ENCODE peak calls at places on chromosome 11, in five cellular contexts. U, F, N, E and G are unnamed samples.

GRCh38 chr11:16607675-16608644 is 130.5 kb upstream of the C11orf58 start:
- DNase-seq in N (peak; percentile 51), E (no peak), F (peak; percentile 90), U (no peak), G (peak; percentile 70)

GRCh38 chr11:74326665-74327064 is 15.2 kb upstream of the P4HA3 start:
- DNase-seq in E (no peak), F (no peak), U (no peak), N (no peak), G (no peak)

GRCh38 chr11:73359341-73359740 is 16.9 kb upstream of the RELT start:
- DNase-seq in N (no peak), E (no peak), F (no peak), U (no peak), G (no peak)

GRCh38 chr11:113828186-113828585 is 47.2 kb downstream of the USP28 start:
- DNase-seq in E (no peak), U (no peak), F (no peak), N (no peak), G (no peak)

GRCh38 chr11:57800444-57801184 is 39.0 kb downstream of the CTNND1 start:
- DNase-seq in N (no peak), U (no peak), F (peak; percentile 83), E (no peak), G (peak; percentile 84)

GRCh38 chr11:116946414-116946813 is 109.0 kb upstream of the APOA1 start:
- DNase-seq in N (no peak), E (no peak), U (no peak), F (no peak), G (peak; percentile 49)

GRCh38 chr11:86183694-86184093 is 60.9 kb upstream of the EED start:
- DNase-seq in N (no peak), F (no peak), E (no peak), U (no peak), G (no peak)

GRCh38 chr11:47106839-47107520 is 69.7 kb downstream of the ARFGAP2 start:
- DNase-seq in E (no peak), F (peak; percentile 39), N (no peak), U (no peak), G (no peak)

GRCh38 chr11:113570906-113571305 is 95.7 kb upstream of the DRD2 start:
- DNase-seq in U (no peak), F (no peak), N (no peak), E (no peak), G (no peak)

GRCh38 chr11:16271258-16271657 is 85.1 kb downstream of the SOX6 start:
- DNase-seq in U (no peak), F (no peak), N (no peak), E (no peak), G (no peak)

GRCh38 chr11:66362481-66363147 is 8.9 kb downstream of the SLC29A2 start:
- DNase-seq in F (no peak), U (no peak), E (no peak), N (no peak), G (no peak)

GRCh38 chr11:100849009-100849913 is 162.2 kb downstream of the ARHGAP42 start:
- DNase-seq in E (no peak), U (no peak), N (no peak), F (no peak), G (no peak)

GRCh38 chr11:129041611-129042018 is 98.9 kb upstream of the TP53AIP1 start:
- DNase-seq in E (no peak), U (no peak), F (no peak), N (no peak), G (no peak)

GRCh38 chr11:19980957-19981669 is 179.2 kb downstream of the DBX1 start:
- DNase-seq in F (no peak), U (no peak), N (no peak), E (no peak), G (no peak)

GRCh38 chr11:29093416-29093815 is 923.4 kb downstream of the KCNA4 start:
- DNase-seq in N (no peak), E (no peak), F (no peak), U (no peak), G (no peak)

GRCh38 chr11:100980156-100980555 is 149.5 kb downstream of the PGR start:
- DNase-seq in E (no peak), U (no peak), F (peak; percentile 22), N (no peak), G (peak; percentile 2)

GRCh38 chr11:78564037-78564888 is 10.4 kb downstream of the NARS2 start:
- DNase-seq in U (no peak), N (no peak), E (no peak), F (peak; percentile 72), G (peak; percentile 35)

GRCh38 chr11:67436459-67437081 is 912 bp downstream of the PTPRCAP start:
- DNase-seq in N (no peak), F (no peak), E (no peak), U (no peak), G (peak; percentile 82)

GRCh38 chr11:75997273-75997552 is 182.2 kb downstream of the UVRAG start:
- DNase-seq in E (no peak), U (no peak), F (no peak), N (no peak), G (no peak)

GRCh38 chr11:5591613-5592012 is 4.8 kb upstream of the TRIM6 start:
- DNase-seq in N (no peak), E (no peak), U (no peak), F (no peak), G (no peak)

GRCh38 chr11:71342951-71343827 is 90.8 kb upstream of the SHANK2 start:
- DNase-seq in U (no peak), N (peak; percentile 57), E (no peak), F (peak; percentile 72), G (peak; percentile 49)

GRCh38 chr11:12963789-12964536 is 45.2 kb upstream of the RASSF10 start:
- DNase-seq in N (peak; percentile 59), F (peak; percentile 86), U (no peak), E (peak; percentile 90), G (peak; percentile 79)

GRCh38 chr11:2837096-2837601 is 48.4 kb downstream of the CDKN1C start:
- DNase-seq in E (no peak), N (peak; percentile 83), U (no peak), F (peak; percentile 87), G (peak; percentile 72)

GRCh38 chr11:65643971-65644370 is 6.1 kb downstream of the SIPA1 start:
- DNase-seq in E (no peak), N (no peak), U (no peak), F (no peak), G (no peak)

GRCh38 chr11:96033054-96033453 is 109.1 kb upstream of the MTMR2 start:
- DNase-seq in E (no peak), F (no peak), N (no peak), U (no peak), G (no peak)

GRCh38 chr11:110219011-110219785 is 77.2 kb downstream of the RDX start:
- DNase-seq in U (no peak), F (no peak), N (no peak), E (no peak), G (no peak)

GRCh38 chr11:70192666-70193410 is 10.3 kb upstream of the FADD start:
- DNase-seq in F (no peak), U (peak; percentile 34), E (no peak), N (no peak), G (no peak)

GRCh38 chr11:86577663-86578636 is 94.5 kb downstream of the ME3 start:
- DNase-seq in U (no peak), N (peak; percentile 53), E (peak; percentile 92), F (no peak), G (no peak)

GRCh38 chr11:44036811-44037657 is 10.7 kb upstream of the ACCSL start:
- DNase-seq in U (peak; percentile 64), F (peak; percentile 94), N (peak; percentile 80), E (peak; percentile 93), G (peak; percentile 88)

GRCh38 chr11:43367382-43368178 is 8.9 kb downstream of the TTC17 start:
- DNase-seq in E (no peak), N (no peak), U (no peak), F (no peak), G (peak; percentile 70)

GRCh38 chr11:120715239-120715638 is 203.7 kb downstream of the GRIK4 start:
- DNase-seq in E (no peak), U (no peak), N (no peak), F (peak; percentile 37), G (no peak)

GRCh38 chr11:38169286-38169685 is 1571.2 kb upstream of the RAG2 start:
- DNase-seq in E (no peak), F (no peak), N (no peak), U (no peak), G (no peak)

GRCh38 chr11:64266339-64266738 is 15.0 kb downstream of the PLCB3 start:
- DNase-seq in E (no peak), U (no peak), F (no peak), N (no peak), G (no peak)
- H3K27ac ChIP-seq in E (no peak overlapping the region), U (no peak overlapping the region), F (no peak overlapping the region), N (no peak overlapping the region), G (no peak overlapping the region)

GRCh38 chr11:33978376-33978775 is 73.2 kb upstream of the CAPRIN1 start:
- DNase-seq in U (no peak), E (no peak), F (no peak), N (no peak), G (no peak)
- H3K36me3 ChIP-seq in U (no peaks in the 10 kb centered on the region), E (no peaks in the 10 kb centered on the region), F (no peaks in the 10 kb centered on the region), N (no peaks in the 10 kb centered on the region), G (no peaks in the 10 kb centered on the region)

DNA sequence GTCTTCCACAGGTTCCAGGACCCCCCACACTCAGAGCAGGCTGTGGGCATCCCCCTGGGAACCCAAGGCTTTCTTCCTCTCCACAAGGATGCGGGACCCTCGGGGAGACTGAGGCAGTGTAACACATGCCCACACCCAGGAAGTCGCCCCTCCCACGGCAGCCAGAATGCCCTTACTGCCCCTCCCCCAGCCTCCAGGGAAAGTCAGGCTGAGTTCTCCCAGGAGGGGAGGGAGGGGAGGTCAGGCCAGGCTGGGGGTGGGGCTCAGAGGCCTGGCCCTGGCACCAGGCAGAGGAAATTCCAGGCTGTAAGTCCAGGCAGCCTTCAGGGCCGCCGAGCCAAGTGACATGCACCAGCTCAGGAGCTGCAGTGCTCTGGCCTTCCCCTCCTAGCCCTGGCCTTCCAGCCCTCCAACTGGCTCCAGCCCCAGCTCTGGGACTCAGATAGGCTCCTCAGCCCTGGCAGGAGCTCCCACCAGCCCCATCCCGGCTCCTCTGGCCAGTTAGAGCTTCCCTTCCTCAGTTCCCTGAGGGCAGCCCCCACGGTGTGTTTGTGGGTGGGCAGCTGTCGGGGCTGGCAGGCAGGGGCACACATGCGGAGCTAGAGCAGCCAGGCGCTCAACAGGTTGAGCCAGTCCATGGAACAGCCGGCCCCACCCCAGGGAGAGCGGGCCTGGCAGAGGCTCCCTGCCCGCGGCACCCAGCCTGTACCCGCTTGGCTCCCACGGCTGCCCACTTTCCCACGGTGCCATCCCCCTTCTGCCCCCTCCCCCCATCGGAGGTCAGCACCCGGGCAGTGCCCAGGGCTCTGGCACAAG is 3.6 kb downstream of the BCL9L start:
- DNase-seq in N (peak; percentile 87), F (peak; percentile 85), U (no peak), E (no peak), G (no peak)
- H3K4me1 ChIP-seq in N (peaks cover 88% of the 10 kb centered on the region), F (peaks cover 78% of the 10 kb centered on the region), U (peaks cover 53% of the 10 kb centered on the region), E (peaks cover 84% of the 10 kb centered on the region), G (peaks cover 40% of the 10 kb centered on the region)

DNA sequence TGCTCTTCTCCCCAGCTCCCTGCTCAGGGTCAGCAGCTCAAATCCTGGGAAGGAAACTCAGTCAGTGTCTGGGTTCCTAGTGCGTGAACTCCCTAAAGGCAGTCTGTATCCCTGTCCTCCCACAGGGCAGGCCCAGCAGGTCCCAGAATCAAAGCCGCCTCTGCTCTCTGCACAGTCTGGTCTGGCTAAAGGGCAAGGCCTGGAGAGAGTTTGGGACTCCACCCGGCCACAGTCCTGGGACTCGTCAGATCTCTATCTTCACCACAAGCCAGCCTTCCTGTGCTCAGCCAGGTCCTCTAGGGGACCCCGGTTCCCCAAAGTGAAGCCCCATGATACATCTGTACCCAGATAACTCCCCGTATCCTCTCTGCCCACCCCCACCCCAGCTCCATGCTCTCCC is 56.2 kb upstream of the CSNK2A3 start:
- DNase-seq in N (no peak), F (no peak), E (no peak), U (no peak), G (no peak)
- H3K27ac ChIP-seq in N (no peak overlapping the region), F (no peak overlapping the region), E (peak overlapping the region; percentile 70), U (peak overlapping the region; percentile 34), G (no peak overlapping the region)